ENCODE peak calls at places on chromosomes 2 and 18, in four cellular contexts. J is K562, Y is HepG2, C is GM12878. R is an unnamed sample.

GRCh38 chr2:37589298-37589697 is 82.1 kb downstream of the CDC42EP3 start:
- DNase-seq in J (no peak), Y (no peak), C (no peak), R (no peak)

GRCh38 chr2:120470041-120470716 is 124.2 kb downstream of the INHBB start:
- DNase-seq in Y (peak), C (no peak), J (no peak), R (no peak)

GRCh38 chr2:152176113-152176714 is 651 bp upstream of the STAM2 start:
- DNase-seq in C (no peak), Y (peak), J (no peak), R (no peak)

GRCh38 chr2:43080626-43081025 is 145.8 kb downstream of the ZFP36L2 start:
- DNase-seq in Y (no peak), J (no peak), C (no peak), R (no peak)

GRCh38 chr18:42640160-42640559 is 475.3 kb downstream of the RIT2 start:
- DNase-seq in Y (no peak), J (no peak), C (no peak), R (no peak)

GRCh38 chr2:101788565-101788964 is 91.1 kb downstream of the MAP4K4 start:
- DNase-seq in J (no peak), C (no peak), Y (no peak), R (no peak)

GRCh38 chr2:64488050-64488974 is 34.4 kb downstream of the LGALSL start:
- DNase-seq in J (peak), C (peak), Y (peak), R (peak)

GRCh38 chr2:82282111-82282882 is 1977.7 kb upstream of the LRRTM1 start:
- DNase-seq in C (no peak), J (peak), Y (peak), R (no peak)

GRCh38 chr2:215942194-215942593 is 71.2 kb downstream of the MREG start:
- DNase-seq in C (no peak), J (no peak), Y (no peak), R (no peak)

GRCh38 chr2:198283149-198283548 is 478.8 kb downstream of the PLCL1 start:
- DNase-seq in Y (no peak), C (no peak), J (no peak), R (no peak)
- TF ChIP-seq FOXK2 in Y (no peak), C (no peak), J (no peak), R (no peak)

DNA sequence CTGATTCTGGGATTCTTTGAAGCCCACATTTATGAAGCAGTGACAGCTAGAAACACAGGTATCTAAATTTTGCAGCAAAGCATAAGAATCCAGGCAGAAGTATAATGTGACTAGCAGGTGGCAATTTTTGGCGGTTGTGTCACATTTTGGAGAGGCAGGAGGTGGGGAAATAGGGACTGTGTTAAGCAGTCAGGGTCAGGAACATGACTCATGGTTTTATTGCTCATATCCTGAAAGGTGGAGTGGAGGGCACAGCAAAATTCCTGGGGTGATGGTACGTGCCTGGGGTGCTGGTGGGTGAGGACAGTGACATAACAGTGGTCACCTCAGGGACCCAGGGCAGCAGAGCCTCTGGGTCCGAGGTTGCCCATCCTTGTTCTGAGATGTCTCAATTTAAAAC is 63.5 kb upstream of the TTN start:
- DNase-seq in J (no peak), C (no peak), Y (no peak), R (no peak)
- TF ChIP-seq FOXK2 in J (no peak), C (no peak), Y (no peak), R (no peak)

GRCh38 chr2:233406865-233407264 is 52.6 kb downstream of the DGKD start:
- DNase-seq in J (no peak), Y (no peak), C (no peak), R (no peak)
- TF ChIP-seq FOXK2 in J (no peak), Y (no peak), C (no peak), R (no peak)

DNA sequence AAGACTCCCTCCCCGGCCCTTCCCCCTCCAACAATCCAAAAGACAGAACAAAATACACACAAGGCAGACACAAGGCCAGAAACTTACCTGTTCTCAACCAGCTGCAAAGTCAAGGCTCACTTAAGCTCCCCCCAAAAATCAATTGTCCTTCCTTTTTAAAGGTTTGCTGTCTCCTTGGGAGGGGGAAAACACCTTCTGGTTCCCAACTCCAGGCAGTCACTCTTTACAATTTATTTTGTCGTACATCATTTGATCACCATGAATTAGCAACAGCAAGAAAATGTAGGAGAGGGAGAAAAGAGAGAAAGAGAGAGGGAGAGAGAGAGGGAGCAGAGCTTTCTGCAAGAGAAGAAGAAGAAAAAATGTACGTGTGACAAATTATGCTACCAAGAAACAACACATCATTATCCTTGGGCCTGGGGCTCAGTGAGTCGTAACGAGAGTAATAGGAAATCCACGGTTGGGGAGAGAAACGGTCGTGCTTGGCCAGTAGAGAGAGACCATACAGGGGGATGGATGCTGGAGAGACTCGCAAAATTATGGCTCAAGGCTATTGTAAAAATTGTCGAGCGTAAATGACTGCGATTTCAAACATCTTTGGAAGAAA is at the start of gene KLHL14:
- DNase-seq in C (no peak), Y (no peak), J (no peak), R (no peak)
- TF ChIP-seq FOXK2 in C (no peak), Y (no peak), J (no peak), R (no peak)